ENCODE peak calls at places on chromosomes 3 and 15, in seven cellular contexts. One of them, this sample, is unnamed.

GRCh38 chr3:27905625-27906024 is 183.5 kb upstream of the EOMES start:
- DNase-seq in right cardiac atrium: no peak
- DNase-seq in aorta: no peak
- DNase-seq in Peyer's patch: no peak
- DNase-seq in CD8-positive, alpha-beta T cell: peak; percentile 56
- DNase-seq in left ventricle myocardium inferior: no peak
- DNase-seq in uterus: no peak
- DNase-seq in this sample: no peak

GRCh38 chr3:177350051-177350565 is 152.8 kb upstream of the TBL1XR1 start:
- DNase-seq in right cardiac atrium: no peak
- DNase-seq in aorta: no peak
- DNase-seq in Peyer's patch: no peak
- DNase-seq in CD8-positive, alpha-beta T cell: no peak
- DNase-seq in left ventricle myocardium inferior: no peak
- DNase-seq in uterus: no peak
- DNase-seq in this sample: no peak

GRCh38 chr3:171506743-171507319 is 46.6 kb upstream of the TNIK start:
- DNase-seq in right cardiac atrium: no peak
- DNase-seq in aorta: no peak
- DNase-seq in Peyer's patch: no peak
- DNase-seq in CD8-positive, alpha-beta T cell: no peak
- DNase-seq in left ventricle myocardium inferior: no peak
- DNase-seq in uterus: no peak
- DNase-seq in this sample: no peak

GRCh38 chr15:92928351-92928750 is 28.2 kb downstream of the CHD2 start:
- DNase-seq in right cardiac atrium: no peak
- DNase-seq in aorta: no peak
- DNase-seq in Peyer's patch: no peak
- DNase-seq in CD8-positive, alpha-beta T cell: no peak
- DNase-seq in left ventricle myocardium inferior: no peak
- DNase-seq in uterus: no peak
- DNase-seq in this sample: no peak

GRCh38 chr15:60070838-60071493 is 66.9 kb downstream of the FOXB1 start:
- DNase-seq in right cardiac atrium: no peak
- DNase-seq in aorta: no peak
- DNase-seq in Peyer's patch: no peak
- DNase-seq in CD8-positive, alpha-beta T cell: no peak
- DNase-seq in left ventricle myocardium inferior: no peak
- DNase-seq in uterus: no peak
- DNase-seq in this sample: no peak

GRCh38 chr3:132753946-132754345 is 31.7 kb upstream of the NPHP3 start:
- DNase-seq in right cardiac atrium: no peak
- DNase-seq in aorta: no peak
- DNase-seq in Peyer's patch: no peak
- DNase-seq in CD8-positive, alpha-beta T cell: no peak
- DNase-seq in left ventricle myocardium inferior: no peak
- DNase-seq in uterus: no peak
- DNase-seq in this sample: no peak

GRCh38 chr15:100628746-100629145 is 26.4 kb downstream of the ASB7 start:
- DNase-seq in right cardiac atrium: no peak
- DNase-seq in aorta: no peak
- DNase-seq in Peyer's patch: no peak
- DNase-seq in CD8-positive, alpha-beta T cell: no peak
- DNase-seq in left ventricle myocardium inferior: no peak
- DNase-seq in uterus: no peak
- DNase-seq in this sample: no peak

GRCh38 chr3:138786788-138787276 is 47.9 kb downstream of the PIK3CB start:
- DNase-seq in right cardiac atrium: no peak
- DNase-seq in aorta: no peak
- DNase-seq in Peyer's patch: no peak
- DNase-seq in CD8-positive, alpha-beta T cell: no peak
- DNase-seq in left ventricle myocardium inferior: no peak
- DNase-seq in uterus: no peak
- DNase-seq in this sample: no peak

GRCh38 chr3:6717026-6717943 is 143.6 kb upstream of the GRM7 start:
- DNase-seq in right cardiac atrium: no peak
- DNase-seq in aorta: no peak
- DNase-seq in Peyer's patch: no peak
- DNase-seq in CD8-positive, alpha-beta T cell: no peak
- DNase-seq in left ventricle myocardium inferior: no peak
- DNase-seq in uterus: no peak
- DNase-seq in this sample: no peak

GRCh38 chr3:138314751-138315150 is 14.9 kb downstream of the NME9 start:
- DNase-seq in right cardiac atrium: no peak
- DNase-seq in aorta: no peak
- DNase-seq in Peyer's patch: no peak
- DNase-seq in CD8-positive, alpha-beta T cell: no peak
- DNase-seq in left ventricle myocardium inferior: no peak
- DNase-seq in uterus: no peak
- DNase-seq in this sample: no peak

GRCh38 chr15:66294157-66294931 is 976 bp downstream of the DIS3L start:
- DNase-seq in right cardiac atrium: no peak
- DNase-seq in aorta: no peak
- DNase-seq in Peyer's patch: peak; percentile 55
- DNase-seq in CD8-positive, alpha-beta T cell: no peak
- DNase-seq in left ventricle myocardium inferior: no peak
- DNase-seq in uterus: no peak
- DNase-seq in this sample: peak; percentile 27

GRCh38 chr3:126119008-126119675 is 35.2 kb upstream of the SLC41A3 start:
- DNase-seq in right cardiac atrium: no peak
- DNase-seq in aorta: peak; percentile 9
- DNase-seq in Peyer's patch: peak; percentile 17
- DNase-seq in CD8-positive, alpha-beta T cell: peak; percentile 11
- DNase-seq in left ventricle myocardium inferior: no peak
- DNase-seq in uterus: peak; percentile 8
- DNase-seq in this sample: peak; percentile 8

GRCh38 chr3:120864541-120864940 is 43.5 kb upstream of the STXBP5L start:
- DNase-seq in right cardiac atrium: no peak
- DNase-seq in aorta: no peak
- DNase-seq in Peyer's patch: no peak
- DNase-seq in CD8-positive, alpha-beta T cell: no peak
- DNase-seq in left ventricle myocardium inferior: no peak
- DNase-seq in uterus: no peak
- DNase-seq in this sample: no peak

GRCh38 chr3:35965908-35966307 is 326.6 kb downstream of the ARPP21 start:
- DNase-seq in right cardiac atrium: no peak
- DNase-seq in aorta: no peak
- DNase-seq in Peyer's patch: no peak
- DNase-seq in CD8-positive, alpha-beta T cell: no peak
- DNase-seq in left ventricle myocardium inferior: no peak
- DNase-seq in uterus: no peak
- DNase-seq in this sample: no peak

GRCh38 chr3:143951351-143951971 is 20.2 kb upstream of the DIPK2A start:
- DNase-seq in right cardiac atrium: no peak
- DNase-seq in aorta: no peak
- DNase-seq in Peyer's patch: peak; percentile 49
- DNase-seq in CD8-positive, alpha-beta T cell: no peak
- DNase-seq in left ventricle myocardium inferior: no peak
- DNase-seq in uterus: no peak
- DNase-seq in this sample: peak; percentile 37

GRCh38 chr3:181629029-181629428 is 82.7 kb upstream of the SOX2 start:
- DNase-seq in right cardiac atrium: no peak
- DNase-seq in aorta: no peak
- DNase-seq in Peyer's patch: no peak
- DNase-seq in CD8-positive, alpha-beta T cell: no peak
- DNase-seq in left ventricle myocardium inferior: no peak
- DNase-seq in uterus: no peak
- DNase-seq in this sample: no peak

GRCh38 chr3:50502584-50503423 is 630 bp downstream of the CACNA2D2 start:
- DNase-seq in right cardiac atrium: peak; percentile 69
- DNase-seq in aorta: no peak
- DNase-seq in Peyer's patch: no peak
- DNase-seq in CD8-positive, alpha-beta T cell: peak; percentile 51
- DNase-seq in left ventricle myocardium inferior: no peak
- DNase-seq in uterus: no peak
- DNase-seq in this sample: no peak

GRCh38 chr15:50979041-50979440 is 70.6 kb downstream of the AP4E1 start:
- DNase-seq in right cardiac atrium: no peak
- DNase-seq in aorta: no peak
- DNase-seq in Peyer's patch: no peak
- DNase-seq in CD8-positive, alpha-beta T cell: no peak
- DNase-seq in left ventricle myocardium inferior: no peak
- DNase-seq in uterus: no peak
- DNase-seq in this sample: no peak

GRCh38 chr15:20358066-20358780 is 183.4 kb downstream of the GOLGA6L6 start:
- DNase-seq in right cardiac atrium: peak; percentile 66
- DNase-seq in aorta: peak; percentile 50
- DNase-seq in Peyer's patch: peak; percentile 45
- DNase-seq in CD8-positive, alpha-beta T cell: peak; percentile 49
- DNase-seq in left ventricle myocardium inferior: no peak
- DNase-seq in uterus: peak; percentile 13
- DNase-seq in this sample: no peak
- H3K9me3 ChIP-seq in right cardiac atrium: no peaks in the 10 kb centered on the region
- H3K9me3 ChIP-seq in aorta: peaks cover 2% of the 10 kb centered on the region
- H3K9me3 ChIP-seq in Peyer's patch: no peaks in the 10 kb centered on the region
- H3K9me3 ChIP-seq in CD8-positive, alpha-beta T cell: no peaks in the 10 kb centered on the region
- H3K9me3 ChIP-seq in left ventricle myocardium inferior: no peaks in the 10 kb centered on the region
- H3K9me3 ChIP-seq in uterus: no peaks in the 10 kb centered on the region
- H3K9me3 ChIP-seq in this sample: no peaks in the 10 kb centered on the region

DNA sequence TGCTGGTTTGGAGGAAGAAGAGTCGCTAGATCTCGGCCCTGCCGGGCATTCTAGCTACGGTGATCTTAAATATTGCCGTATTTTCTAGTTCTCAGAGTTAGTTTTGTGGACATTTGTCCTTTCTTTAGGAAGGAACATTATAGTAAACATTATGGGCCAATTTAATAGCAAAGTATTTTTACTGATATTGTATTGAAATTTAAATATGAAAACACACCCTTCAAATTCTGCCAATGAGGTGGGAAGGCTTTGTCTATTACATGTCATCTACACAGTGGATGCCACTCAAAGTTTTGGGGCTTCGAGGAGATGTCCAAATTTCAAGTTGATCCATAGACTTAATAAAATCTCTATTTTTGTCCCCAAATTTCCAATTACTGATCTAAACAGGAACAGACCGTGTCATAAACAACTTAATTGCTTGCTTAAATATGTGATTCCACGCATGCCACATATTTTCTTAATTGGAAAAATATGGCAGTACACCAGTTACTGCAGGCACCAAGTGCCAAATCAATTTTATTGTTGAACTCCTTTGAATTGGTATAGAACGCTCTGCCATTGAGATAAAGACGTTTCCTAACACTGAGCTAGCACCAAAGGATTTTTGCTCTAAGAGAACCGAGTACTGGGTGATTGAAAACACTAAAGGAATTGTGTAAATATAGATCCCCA is 1.7 kb downstream of the SHOX2 start:
- DNase-seq in right cardiac atrium: no peak
- DNase-seq in aorta: no peak
- DNase-seq in Peyer's patch: no peak
- DNase-seq in CD8-positive, alpha-beta T cell: no peak
- DNase-seq in left ventricle myocardium inferior: no peak
- DNase-seq in uterus: no peak
- DNase-seq in this sample: no peak
- H3K27me3 ChIP-seq in right cardiac atrium: no peaks in the 10 kb centered on the region
- H3K27me3 ChIP-seq in aorta: no peaks in the 10 kb centered on the region
- H3K27me3 ChIP-seq in Peyer's patch: peaks cover 79% of the 10 kb centered on the region
- H3K27me3 ChIP-seq in CD8-positive, alpha-beta T cell: peaks cover 93% of the 10 kb centered on the region
- H3K27me3 ChIP-seq in left ventricle myocardium inferior: peaks cover 99% of the 10 kb centered on the region
- H3K27me3 ChIP-seq in uterus: peaks cover 89% of the 10 kb centered on the region
- H3K27me3 ChIP-seq in this sample: peaks cover 27% of the 10 kb centered on the region

GRCh38 chr3:163126115-163126514 is 1629.5 kb downstream of the OTOL1 start:
- DNase-seq in right cardiac atrium: no peak
- DNase-seq in aorta: no peak
- DNase-seq in Peyer's patch: no peak
- DNase-seq in CD8-positive, alpha-beta T cell: no peak
- DNase-seq in left ventricle myocardium inferior: no peak
- DNase-seq in uterus: no peak
- DNase-seq in this sample: no peak
- H3K9me3 ChIP-seq in right cardiac atrium: peaks cover 2% of the 10 kb centered on the region
- H3K9me3 ChIP-seq in aorta: peaks cover 2% of the 10 kb centered on the region
- H3K9me3 ChIP-seq in Peyer's patch: no peaks in the 10 kb centered on the region
- H3K9me3 ChIP-seq in CD8-positive, alpha-beta T cell: no peaks in the 10 kb centered on the region
- H3K9me3 ChIP-seq in left ventricle myocardium inferior: peaks cover 54% of the 10 kb centered on the region
- H3K9me3 ChIP-seq in uterus: peaks cover 6% of the 10 kb centered on the region
- H3K9me3 ChIP-seq in this sample: no peaks in the 10 kb centered on the region

GRCh38 chr3:39062180-39062579 is 10.4 kb downstream of the WDR48 start:
- DNase-seq in right cardiac atrium: no peak
- DNase-seq in aorta: no peak
- DNase-seq in Peyer's patch: no peak
- DNase-seq in CD8-positive, alpha-beta T cell: no peak
- DNase-seq in left ventricle myocardium inferior: no peak
- DNase-seq in uterus: no peak
- DNase-seq in this sample: no peak

GRCh38 chr3:39067286-39067685 is 15.5 kb downstream of the WDR48 start:
- DNase-seq in right cardiac atrium: no peak
- DNase-seq in aorta: no peak
- DNase-seq in Peyer's patch: no peak
- DNase-seq in CD8-positive, alpha-beta T cell: no peak
- DNase-seq in left ventricle myocardium inferior: no peak
- DNase-seq in uterus: no peak
- DNase-seq in this sample: no peak

GRCh38 chr3:39065197-39065596 is 13.4 kb downstream of the WDR48 start:
- DNase-seq in right cardiac atrium: no peak
- DNase-seq in aorta: no peak
- DNase-seq in Peyer's patch: peak; percentile 52
- DNase-seq in CD8-positive, alpha-beta T cell: no peak
- DNase-seq in left ventricle myocardium inferior: no peak
- DNase-seq in uterus: no peak
- DNase-seq in this sample: peak; percentile 21

GRCh38 chr3:39063143-39063542 is 11.3 kb downstream of the WDR48 start:
- DNase-seq in right cardiac atrium: no peak
- DNase-seq in aorta: no peak
- DNase-seq in Peyer's patch: no peak
- DNase-seq in CD8-positive, alpha-beta T cell: no peak
- DNase-seq in left ventricle myocardium inferior: no peak
- DNase-seq in uterus: no peak
- DNase-seq in this sample: no peak

DNA sequence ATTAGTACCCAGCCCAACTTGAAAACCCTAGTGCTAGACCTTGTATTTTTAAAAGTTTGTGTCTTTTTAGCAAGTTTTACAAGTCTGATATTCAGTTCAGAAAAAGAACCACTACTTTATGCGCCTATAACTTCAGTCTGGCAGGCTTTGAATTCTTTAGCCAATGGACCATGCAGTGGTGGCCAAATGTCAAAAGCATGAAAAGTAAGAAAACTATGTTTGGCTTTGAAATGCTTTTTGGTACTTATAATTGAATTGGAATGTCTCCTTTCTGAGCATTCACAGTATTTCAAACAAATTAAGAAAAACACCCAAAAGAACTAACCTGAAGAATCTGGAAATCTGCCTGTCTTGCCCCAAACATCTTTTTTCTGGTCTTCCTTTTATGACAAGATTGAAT is 12.8 kb downstream of the WDR48 start:
- DNase-seq in right cardiac atrium: no peak
- DNase-seq in aorta: no peak
- DNase-seq in Peyer's patch: no peak
- DNase-seq in CD8-positive, alpha-beta T cell: no peak
- DNase-seq in left ventricle myocardium inferior: no peak
- DNase-seq in uterus: no peak
- DNase-seq in this sample: no peak
- H3K27me3 ChIP-seq in right cardiac atrium: no peaks in the 10 kb centered on the region
- H3K27me3 ChIP-seq in aorta: no peaks in the 10 kb centered on the region
- H3K27me3 ChIP-seq in Peyer's patch: no peaks in the 10 kb centered on the region
- H3K27me3 ChIP-seq in CD8-positive, alpha-beta T cell: no peaks in the 10 kb centered on the region
- H3K27me3 ChIP-seq in left ventricle myocardium inferior: no peaks in the 10 kb centered on the region
- H3K27me3 ChIP-seq in uterus: no peaks in the 10 kb centered on the region
- H3K27me3 ChIP-seq in this sample: no peaks in the 10 kb centered on the region

This sample was measured in naive thymus-derived CD4-positive, alpha-beta T cell.